ENCODE peak calls at places on chromosomes 3 and 15, in six cellular contexts. N is activated T-helper 1 cell treated with Interleukin-2 at 50 U/mL for 16 hours; D is GM19239; I is neuronal stem cell; T is activated CD4-positive, alpha-beta T cell treated with anti-CD3 and anti-CD28 coated beads, Interleukin-2, amount 10 ng/mL, durations not matched to agents 7 days and 5 days; C is activated effector memory CD4-positive, alpha-beta T cell treated with Interleukin-2 at 50 U/mL for 16 hours. H is an unnamed sample.

GRCh38 chr3:136750209-136750921 is 1.8 kb downstream of the STAG1 start:
- DNase-seq in N (no peak), T (peak), D (no peak), C (no peak), I (no peak), H (no peak)

GRCh38 chr15:47820047-47820779 is 102.9 kb downstream of the SEMA6D start:
- DNase-seq in I (peak), T (no peak), N (no peak), D (no peak), C (no peak), H (no peak)

GRCh38 chr3:120688121-120688520 is 6.1 kb upstream of the HGD start:
- DNase-seq in N (no peak), T (no peak), I (no peak), C (no peak), D (peak), H (peak)

GRCh38 chr3:42736081-42736480 is 33.5 kb upstream of the HHATL start:
- DNase-seq in C (no peak), T (no peak), D (no peak), I (no peak), N (no peak), H (no peak)

GRCh38 chr3:52171577-52172261 is 17.5 kb upstream of the POC1A start:
- DNase-seq in T (no peak), N (no peak), I (no peak), D (no peak), C (no peak), H (no peak)

GRCh38 chr3:56879453-56880224 is 77.9 kb upstream of the ARHGEF3 start:
- DNase-seq in T (no peak), I (no peak), D (no peak), C (no peak), N (no peak), H (no peak)

GRCh38 chr15:100515758-100516157 is 13.0 kb downstream of the CERS3 start:
- DNase-seq in T (no peak), I (no peak), N (no peak), D (no peak), C (no peak), H (no peak)

GRCh38 chr3:170869645-170870593 is at the start of gene RPL22L1:
- DNase-seq in I (peak), C (peak), D (peak), T (peak), N (peak), H (peak)

GRCh38 chr3:14150078-14150477 is 25.2 kb downstream of the TMEM43 start:
- DNase-seq in D (no peak), I (no peak), C (no peak), N (no peak), T (no peak), H (no peak)

GRCh38 chr3:158794936-158795518 is 6.8 kb upstream of the MFSD1 start:
- DNase-seq in C (no peak), N (no peak), I (no peak), D (no peak), T (no peak), H (no peak)

GRCh38 chr3:50620846-50621245 is 3.9 kb downstream of the MAPKAPK3 start:
- DNase-seq in C (no peak), D (no peak), I (no peak), T (no peak), N (no peak), H (no peak)

GRCh38 chr3:114447545-114447944 is 153.7 kb downstream of the TIGIT start:
- DNase-seq in I (no peak), T (no peak), N (no peak), D (no peak), C (no peak), H (no peak)

GRCh38 chr3:71011565-71012287 is 571.8 kb downstream of the FOXP1 start:
- DNase-seq in D (no peak), C (no peak), I (no peak), N (no peak), T (no peak), H (no peak)

GRCh38 chr15:56774356-56774755 is 41.0 kb upstream of the ZNF280D start:
- DNase-seq in D (no peak), T (no peak), N (no peak), I (no peak), C (no peak), H (no peak)

GRCh38 chr15:49314729-49315128 is 108.3 kb upstream of the FGF7 start:
- DNase-seq in N (no peak), I (no peak), C (no peak), T (no peak), D (no peak), H (no peak)

GRCh38 chr3:148736086-148736485 is 38.4 kb downstream of the AGTR1 start:
- DNase-seq in C (no peak), T (no peak), D (no peak), N (no peak), I (no peak), H (no peak)

GRCh38 chr3:178419078-178419477 is 117.2 kb upstream of the KCNMB2 start:
- DNase-seq in N (no peak), T (no peak), C (no peak), I (no peak), D (no peak), H (no peak)

GRCh38 chr15:62173215-62173614 is 8.1 kb upstream of the C2CD4B start:
- DNase-seq in D (no peak), T (no peak), I (no peak), N (no peak), C (no peak), H (no peak)